ENCODE peak calls at places on chromosomes 3 and 15, in seven cellular contexts. One of them, this sample, is unnamed.

GRCh38 chr3:97232635-97233034 is 418.2 kb downstream of the EPHA6 start:
- DNase-seq in stimulated activated CD4-positive, alpha-beta T cell treated with anti-CD3 and anti-CD28 coated beads, Interleukin-15, amount 100 ng/mL, for 1 hour: no peak
- DNase-seq in AG08395: no peak
- DNase-seq in kidney glomerular epithelial cell: no peak
- DNase-seq in mucosa of gallbladder: peak; percentile 41
- DNase-seq in T-helper 1 cell: no peak
- DNase-seq in activated B cell treated with CpG ODN at 0.5 μM for 24 hours: no peak
- DNase-seq in this sample: no peak

GRCh38 chr3:139134678-139135372 is 90.1 kb upstream of the PRR23C start:
- DNase-seq in stimulated activated CD4-positive, alpha-beta T cell treated with anti-CD3 and anti-CD28 coated beads, Interleukin-15, amount 100 ng/mL, for 1 hour: no peak
- DNase-seq in AG08395: no peak
- DNase-seq in kidney glomerular epithelial cell: no peak
- DNase-seq in mucosa of gallbladder: no peak
- DNase-seq in T-helper 1 cell: no peak
- DNase-seq in activated B cell treated with CpG ODN at 0.5 μM for 24 hours: no peak
- DNase-seq in this sample: no peak

GRCh38 chr3:82055792-82056191 is 294.3 kb upstream of the GBE1 start:
- DNase-seq in stimulated activated CD4-positive, alpha-beta T cell treated with anti-CD3 and anti-CD28 coated beads, Interleukin-15, amount 100 ng/mL, for 1 hour: no peak
- DNase-seq in AG08395: no peak
- DNase-seq in kidney glomerular epithelial cell: peak; percentile 34
- DNase-seq in mucosa of gallbladder: no peak
- DNase-seq in T-helper 1 cell: no peak
- DNase-seq in activated B cell treated with CpG ODN at 0.5 μM for 24 hours: no peak
- DNase-seq in this sample: no peak

GRCh38 chr15:59299919-59300617 is 72.6 kb downstream of the MYO1E start:
- DNase-seq in stimulated activated CD4-positive, alpha-beta T cell treated with anti-CD3 and anti-CD28 coated beads, Interleukin-15, amount 100 ng/mL, for 1 hour: no peak
- DNase-seq in AG08395: peak; percentile 95
- DNase-seq in kidney glomerular epithelial cell: peak; percentile 86
- DNase-seq in mucosa of gallbladder: peak; percentile 80
- DNase-seq in T-helper 1 cell: peak; percentile 28
- DNase-seq in activated B cell treated with CpG ODN at 0.5 μM for 24 hours: peak; percentile 58
- DNase-seq in this sample: peak; percentile 49

GRCh38 chr3:147651107-147651506 is 241.9 kb downstream of the ZIC1 start:
- DNase-seq in stimulated activated CD4-positive, alpha-beta T cell treated with anti-CD3 and anti-CD28 coated beads, Interleukin-15, amount 100 ng/mL, for 1 hour: no peak
- DNase-seq in AG08395: no peak
- DNase-seq in kidney glomerular epithelial cell: no peak
- DNase-seq in mucosa of gallbladder: no peak
- DNase-seq in T-helper 1 cell: no peak
- DNase-seq in activated B cell treated with CpG ODN at 0.5 μM for 24 hours: no peak
- DNase-seq in this sample: no peak

GRCh38 chr3:53156368-53156834 is 4.6 kb upstream of the PRKCD start:
- DNase-seq in stimulated activated CD4-positive, alpha-beta T cell treated with anti-CD3 and anti-CD28 coated beads, Interleukin-15, amount 100 ng/mL, for 1 hour: no peak
- DNase-seq in AG08395: peak; percentile 27
- DNase-seq in kidney glomerular epithelial cell: no peak
- DNase-seq in mucosa of gallbladder: no peak
- DNase-seq in T-helper 1 cell: no peak
- DNase-seq in activated B cell treated with CpG ODN at 0.5 μM for 24 hours: no peak
- DNase-seq in this sample: no peak

GRCh38 chr15:58559904-58560588 is 128.3 kb downstream of the LIPC start:
- DNase-seq in stimulated activated CD4-positive, alpha-beta T cell treated with anti-CD3 and anti-CD28 coated beads, Interleukin-15, amount 100 ng/mL, for 1 hour: no peak
- DNase-seq in AG08395: no peak
- DNase-seq in kidney glomerular epithelial cell: no peak
- DNase-seq in mucosa of gallbladder: no peak
- DNase-seq in T-helper 1 cell: no peak
- DNase-seq in activated B cell treated with CpG ODN at 0.5 μM for 24 hours: no peak
- DNase-seq in this sample: no peak

GRCh38 chr3:172550347-172550943 is 27.2 kb upstream of the TNFSF10 start:
- DNase-seq in stimulated activated CD4-positive, alpha-beta T cell treated with anti-CD3 and anti-CD28 coated beads, Interleukin-15, amount 100 ng/mL, for 1 hour: peak; percentile 46
- DNase-seq in AG08395: peak; percentile 88
- DNase-seq in kidney glomerular epithelial cell: peak; percentile 92
- DNase-seq in mucosa of gallbladder: no peak
- DNase-seq in T-helper 1 cell: no peak
- DNase-seq in activated B cell treated with CpG ODN at 0.5 μM for 24 hours: no peak
- DNase-seq in this sample: no peak

GRCh38 chr3:189109145-189109544 is 62.6 kb upstream of the TPRG1 start:
- DNase-seq in stimulated activated CD4-positive, alpha-beta T cell treated with anti-CD3 and anti-CD28 coated beads, Interleukin-15, amount 100 ng/mL, for 1 hour: no peak
- DNase-seq in AG08395: no peak
- DNase-seq in kidney glomerular epithelial cell: no peak
- DNase-seq in mucosa of gallbladder: no peak
- DNase-seq in T-helper 1 cell: no peak
- DNase-seq in activated B cell treated with CpG ODN at 0.5 μM for 24 hours: no peak
- DNase-seq in this sample: no peak

GRCh38 chr3:64188810-64189560 is 36.3 kb downstream of the PRICKLE2 start:
- DNase-seq in stimulated activated CD4-positive, alpha-beta T cell treated with anti-CD3 and anti-CD28 coated beads, Interleukin-15, amount 100 ng/mL, for 1 hour: no peak
- DNase-seq in AG08395: peak; percentile 81
- DNase-seq in kidney glomerular epithelial cell: peak; percentile 93
- DNase-seq in mucosa of gallbladder: peak; percentile 69
- DNase-seq in T-helper 1 cell: no peak
- DNase-seq in activated B cell treated with CpG ODN at 0.5 μM for 24 hours: no peak
- DNase-seq in this sample: no peak

GRCh38 chr3:56012732-56013131 is 455.5 kb downstream of the ERC2 start:
- DNase-seq in stimulated activated CD4-positive, alpha-beta T cell treated with anti-CD3 and anti-CD28 coated beads, Interleukin-15, amount 100 ng/mL, for 1 hour: no peak
- DNase-seq in AG08395: no peak
- DNase-seq in kidney glomerular epithelial cell: peak; percentile 73
- DNase-seq in mucosa of gallbladder: no peak
- DNase-seq in T-helper 1 cell: no peak
- DNase-seq in activated B cell treated with CpG ODN at 0.5 μM for 24 hours: no peak
- DNase-seq in this sample: no peak

GRCh38 chr3:66239513-66240135 is 18.8 kb downstream of the SLC25A26 start:
- DNase-seq in stimulated activated CD4-positive, alpha-beta T cell treated with anti-CD3 and anti-CD28 coated beads, Interleukin-15, amount 100 ng/mL, for 1 hour: no peak
- DNase-seq in AG08395: no peak
- DNase-seq in kidney glomerular epithelial cell: no peak
- DNase-seq in mucosa of gallbladder: no peak
- DNase-seq in T-helper 1 cell: no peak
- DNase-seq in activated B cell treated with CpG ODN at 0.5 μM for 24 hours: no peak
- DNase-seq in this sample: no peak

GRCh38 chr3:177490626-177491025 is 293.3 kb upstream of the TBL1XR1 start:
- DNase-seq in stimulated activated CD4-positive, alpha-beta T cell treated with anti-CD3 and anti-CD28 coated beads, Interleukin-15, amount 100 ng/mL, for 1 hour: no peak
- DNase-seq in AG08395: no peak
- DNase-seq in kidney glomerular epithelial cell: no peak
- DNase-seq in mucosa of gallbladder: no peak
- DNase-seq in T-helper 1 cell: no peak
- DNase-seq in activated B cell treated with CpG ODN at 0.5 μM for 24 hours: no peak
- DNase-seq in this sample: no peak

GRCh38 chr3:35946121-35946856 is 307.0 kb downstream of the ARPP21 start:
- DNase-seq in stimulated activated CD4-positive, alpha-beta T cell treated with anti-CD3 and anti-CD28 coated beads, Interleukin-15, amount 100 ng/mL, for 1 hour: no peak
- DNase-seq in AG08395: no peak
- DNase-seq in kidney glomerular epithelial cell: peak; percentile 46
- DNase-seq in mucosa of gallbladder: no peak
- DNase-seq in T-helper 1 cell: no peak
- DNase-seq in activated B cell treated with CpG ODN at 0.5 μM for 24 hours: no peak
- DNase-seq in this sample: no peak

GRCh38 chr15:73856458-73857192 is 16.7 kb upstream of the TBC1D21 start:
- DNase-seq in stimulated activated CD4-positive, alpha-beta T cell treated with anti-CD3 and anti-CD28 coated beads, Interleukin-15, amount 100 ng/mL, for 1 hour: no peak
- DNase-seq in AG08395: no peak
- DNase-seq in kidney glomerular epithelial cell: no peak
- DNase-seq in mucosa of gallbladder: no peak
- DNase-seq in T-helper 1 cell: no peak
- DNase-seq in activated B cell treated with CpG ODN at 0.5 μM for 24 hours: no peak
- DNase-seq in this sample: no peak

GRCh38 chr3:123150449-123150954 is 51.2 kb upstream of the SEC22A start:
- DNase-seq in stimulated activated CD4-positive, alpha-beta T cell treated with anti-CD3 and anti-CD28 coated beads, Interleukin-15, amount 100 ng/mL, for 1 hour: no peak
- DNase-seq in AG08395: no peak
- DNase-seq in kidney glomerular epithelial cell: no peak
- DNase-seq in mucosa of gallbladder: no peak
- DNase-seq in T-helper 1 cell: no peak
- DNase-seq in activated B cell treated with CpG ODN at 0.5 μM for 24 hours: no peak
- DNase-seq in this sample: no peak

GRCh38 chr15:55764398-55764797 is 21.4 kb upstream of the PRTG start:
- DNase-seq in stimulated activated CD4-positive, alpha-beta T cell treated with anti-CD3 and anti-CD28 coated beads, Interleukin-15, amount 100 ng/mL, for 1 hour: no peak
- DNase-seq in AG08395: no peak
- DNase-seq in kidney glomerular epithelial cell: no peak
- DNase-seq in mucosa of gallbladder: no peak
- DNase-seq in T-helper 1 cell: no peak
- DNase-seq in activated B cell treated with CpG ODN at 0.5 μM for 24 hours: no peak
- DNase-seq in this sample: no peak

GRCh38 chr15:87477759-87478687 is 778.5 kb downstream of the NTRK3 start:
- DNase-seq in stimulated activated CD4-positive, alpha-beta T cell treated with anti-CD3 and anti-CD28 coated beads, Interleukin-15, amount 100 ng/mL, for 1 hour: no peak
- DNase-seq in AG08395: peak; percentile 14
- DNase-seq in kidney glomerular epithelial cell: peak; percentile 96
- DNase-seq in mucosa of gallbladder: peak; percentile 82
- DNase-seq in T-helper 1 cell: no peak
- DNase-seq in activated B cell treated with CpG ODN at 0.5 μM for 24 hours: no peak
- DNase-seq in this sample: no peak